ENCODE peak calls at places on chromosome 1, in nine cellular contexts. One of them, this sample, is unnamed. For H3K4me1 and H3K9me3, the result is how much of the 10 kb centered on the place peaks cover.

GRCh38 chr1:222301653-222302052 is 246.3 kb downstream of the HHIPL2 start:
- DNase-seq in cardiac muscle cell: no peak
- DNase-seq in A673: no peak
- DNase-seq in spleen: no peak
- DNase-seq in HCT116: no peak
- DNase-seq in fibroblast of lung: no peak
- DNase-seq in ovary: no peak
- DNase-seq in right lobe of liver: no peak
- DNase-seq in colonic mucosa: no peak
- DNase-seq in this sample: no peak

GRCh38 chr1:36365310-36365895 is 20.3 kb downstream of the STK40 start:
- DNase-seq in cardiac muscle cell: no peak
- DNase-seq in HCT116: no peak
- DNase-seq in colonic mucosa: no peak
- DNase-seq in fibroblast of lung: peak
- DNase-seq in spleen: no peak
- DNase-seq in right lobe of liver: peak
- DNase-seq in A673: peak
- DNase-seq in ovary: peak
- DNase-seq in this sample: no peak

GRCh38 chr1:163703794-163704193 is 382.0 kb downstream of the NUF2 start:
- DNase-seq in HCT116: no peak
- DNase-seq in cardiac muscle cell: no peak
- DNase-seq in colonic mucosa: no peak
- DNase-seq in spleen: no peak
- DNase-seq in ovary: no peak
- DNase-seq in fibroblast of lung: no peak
- DNase-seq in right lobe of liver: no peak
- DNase-seq in A673: no peak
- DNase-seq in this sample: no peak

GRCh38 chr1:42937836-42938595 is 20.7 kb downstream of the SLC2A1 start:
- DNase-seq in right lobe of liver: no peak
- DNase-seq in cardiac muscle cell: no peak
- DNase-seq in ovary: no peak
- DNase-seq in colonic mucosa: peak
- DNase-seq in spleen: peak
- DNase-seq in A673: no peak
- DNase-seq in HCT116: no peak
- DNase-seq in fibroblast of lung: no peak
- DNase-seq in this sample: no peak

GRCh38 chr1:118951270-118951936 is 36.7 kb downstream of the TBX15 start:
- DNase-seq in spleen: no peak
- DNase-seq in cardiac muscle cell: no peak
- DNase-seq in ovary: no peak
- DNase-seq in right lobe of liver: no peak
- DNase-seq in fibroblast of lung: no peak
- DNase-seq in HCT116: no peak
- DNase-seq in A673: no peak
- DNase-seq in colonic mucosa: no peak
- DNase-seq in this sample: no peak

GRCh38 chr1:17858027-17858426 is 102.9 kb downstream of the ACTL8 start:
- DNase-seq in ovary: no peak
- DNase-seq in A673: no peak
- DNase-seq in HCT116: no peak
- DNase-seq in fibroblast of lung: peak
- DNase-seq in colonic mucosa: no peak
- DNase-seq in cardiac muscle cell: peak
- DNase-seq in right lobe of liver: no peak
- DNase-seq in spleen: no peak
- DNase-seq in this sample: no peak

GRCh38 chr1:108140177-108140576 is 60.0 kb downstream of the SLC25A24 start:
- DNase-seq in right lobe of liver: no peak
- DNase-seq in ovary: no peak
- DNase-seq in colonic mucosa: no peak
- DNase-seq in A673: no peak
- DNase-seq in cardiac muscle cell: no peak
- DNase-seq in spleen: no peak
- DNase-seq in HCT116: no peak
- DNase-seq in fibroblast of lung: no peak
- DNase-seq in this sample: no peak

GRCh38 chr1:27381976-27382762 is 964 bp downstream of the CD164L2 start:
- DNase-seq in A673: no peak
- DNase-seq in colonic mucosa: no peak
- DNase-seq in ovary: no peak
- DNase-seq in cardiac muscle cell: no peak
- DNase-seq in right lobe of liver: no peak
- DNase-seq in spleen: no peak
- DNase-seq in HCT116: no peak
- DNase-seq in fibroblast of lung: no peak
- DNase-seq in this sample: no peak

GRCh38 chr1:183958958-183959357 is 78.6 kb downstream of the COLGALT2 start:
- DNase-seq in cardiac muscle cell: no peak
- DNase-seq in spleen: no peak
- DNase-seq in fibroblast of lung: no peak
- DNase-seq in HCT116: no peak
- DNase-seq in right lobe of liver: no peak
- DNase-seq in A673: no peak
- DNase-seq in colonic mucosa: no peak
- DNase-seq in ovary: no peak
- DNase-seq in this sample: no peak

GRCh38 chr1:183961132-183961531 is 76.4 kb downstream of the COLGALT2 start:
- DNase-seq in right lobe of liver: no peak
- DNase-seq in colonic mucosa: no peak
- DNase-seq in cardiac muscle cell: no peak
- DNase-seq in spleen: no peak
- DNase-seq in ovary: no peak
- DNase-seq in fibroblast of lung: no peak
- DNase-seq in A673: no peak
- DNase-seq in HCT116: no peak
- DNase-seq in this sample: no peak

GRCh38 chr1:183956559-183957188 is 80.9 kb downstream of the COLGALT2 start:
- DNase-seq in spleen: no peak
- DNase-seq in right lobe of liver: no peak
- DNase-seq in A673: peak
- DNase-seq in colonic mucosa: no peak
- DNase-seq in fibroblast of lung: peak
- DNase-seq in ovary: no peak
- DNase-seq in cardiac muscle cell: no peak
- DNase-seq in HCT116: peak
- DNase-seq in this sample: no peak

GRCh38 chr1:183954496-183954895 is 83.0 kb downstream of the COLGALT2 start:
- DNase-seq in colonic mucosa: no peak
- DNase-seq in right lobe of liver: no peak
- DNase-seq in HCT116: no peak
- DNase-seq in ovary: no peak
- DNase-seq in fibroblast of lung: no peak
- DNase-seq in A673: no peak
- DNase-seq in cardiac muscle cell: no peak
- DNase-seq in spleen: no peak
- DNase-seq in this sample: no peak

DNA sequence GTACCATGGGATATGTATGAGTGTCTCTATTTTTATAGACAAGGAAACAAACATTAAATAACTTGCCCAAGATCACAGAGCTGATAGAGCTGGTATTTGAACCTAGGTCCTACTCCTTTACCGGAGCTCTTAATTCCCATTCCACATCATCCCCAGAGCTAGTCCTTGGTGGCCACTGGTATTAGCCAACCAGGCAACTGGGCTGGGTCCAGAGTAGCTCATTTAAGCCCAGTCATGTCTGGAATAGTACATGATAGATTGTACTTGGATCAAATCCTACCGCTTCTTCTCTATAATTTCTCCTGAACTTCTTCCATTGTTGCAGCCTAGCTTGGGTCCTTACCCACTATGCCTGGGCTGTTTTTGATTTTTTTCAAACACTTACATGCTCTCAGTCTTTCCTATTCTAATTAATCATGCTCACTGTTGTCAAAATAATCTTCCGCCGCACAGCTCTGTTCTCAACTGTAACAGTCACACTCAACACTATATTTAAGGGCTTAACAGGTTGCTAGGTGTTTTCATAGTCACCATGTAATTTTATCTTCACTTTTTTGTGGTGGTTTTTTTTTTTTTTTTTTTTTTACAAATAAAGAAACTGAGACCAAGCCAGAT is 80.2 kb downstream of the COLGALT2 start:
- DNase-seq in colonic mucosa: no peak
- DNase-seq in ovary: no peak
- DNase-seq in right lobe of liver: no peak
- DNase-seq in fibroblast of lung: no peak
- DNase-seq in A673: no peak
- DNase-seq in HCT116: no peak
- DNase-seq in spleen: no peak
- DNase-seq in cardiac muscle cell: no peak
- DNase-seq in this sample: no peak
- H3K4me3 ChIP-seq in colonic mucosa: no peak
- H3K4me3 ChIP-seq in ovary: no peak
- H3K4me3 ChIP-seq in right lobe of liver: no peak
- H3K4me3 ChIP-seq in fibroblast of lung: no peak
- H3K4me3 ChIP-seq in A673: no peak
- H3K4me3 ChIP-seq in HCT116: no peak
- H3K4me3 ChIP-seq in spleen: no peak
- H3K4me3 ChIP-seq in cardiac muscle cell: no peak
- H3K4me3 ChIP-seq in this sample: no peak

DNA sequence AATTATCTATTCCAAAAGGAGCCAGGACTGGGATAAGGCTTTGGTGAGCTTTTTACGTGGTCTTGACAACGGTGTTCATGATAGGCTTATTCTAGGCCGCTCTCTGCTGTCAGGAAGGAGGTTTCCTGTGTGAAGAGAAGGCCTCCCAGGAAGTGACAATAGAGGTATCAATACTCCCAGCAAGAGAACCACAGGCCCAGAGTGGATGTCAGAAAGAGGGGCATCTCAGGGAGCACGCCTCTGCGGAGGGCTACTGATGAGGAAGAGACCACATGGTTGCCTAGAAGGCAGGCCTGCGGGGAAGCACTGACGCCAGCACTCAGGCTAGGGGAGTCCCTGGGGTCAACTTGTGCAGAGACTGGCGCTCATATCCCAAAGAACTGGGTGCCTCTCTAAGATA is 60.4 kb downstream of the ITPKB start:
- DNase-seq in cardiac muscle cell: no peak
- DNase-seq in right lobe of liver: no peak
- DNase-seq in fibroblast of lung: no peak
- DNase-seq in colonic mucosa: no peak
- DNase-seq in A673: no peak
- DNase-seq in HCT116: no peak
- DNase-seq in spleen: peak
- DNase-seq in ovary: no peak
- DNase-seq in this sample: peak
- H3K4me1 ChIP-seq in cardiac muscle cell: under half
- H3K4me1 ChIP-seq in right lobe of liver: under half
- H3K4me1 ChIP-seq in fibroblast of lung: under half
- H3K4me1 ChIP-seq in colonic mucosa: under half
- H3K4me1 ChIP-seq in A673: under half
- H3K4me1 ChIP-seq in HCT116: under half
- H3K4me1 ChIP-seq in spleen: under half
- H3K4me1 ChIP-seq in ovary: under half
- H3K4me1 ChIP-seq in this sample: under half

GRCh38 chr1:116537898-116538297 is 32.9 kb downstream of the CD58 start:
- DNase-seq in spleen: no peak
- DNase-seq in A673: no peak
- DNase-seq in right lobe of liver: no peak
- DNase-seq in fibroblast of lung: no peak
- DNase-seq in colonic mucosa: no peak
- DNase-seq in ovary: no peak
- DNase-seq in cardiac muscle cell: no peak
- DNase-seq in HCT116: no peak
- DNase-seq in this sample: no peak

GRCh38 chr1:116537439-116537838 is 33.4 kb downstream of the CD58 start:
- DNase-seq in ovary: no peak
- DNase-seq in colonic mucosa: no peak
- DNase-seq in right lobe of liver: no peak
- DNase-seq in fibroblast of lung: peak
- DNase-seq in A673: peak
- DNase-seq in cardiac muscle cell: no peak
- DNase-seq in spleen: no peak
- DNase-seq in HCT116: peak
- DNase-seq in this sample: no peak

GRCh38 chr1:116534014-116534739 is 36.6 kb downstream of the CD58 start:
- DNase-seq in fibroblast of lung: no peak
- DNase-seq in cardiac muscle cell: no peak
- DNase-seq in A673: no peak
- DNase-seq in spleen: no peak
- DNase-seq in colonic mucosa: no peak
- DNase-seq in HCT116: no peak
- DNase-seq in right lobe of liver: no peak
- DNase-seq in ovary: no peak
- DNase-seq in this sample: no peak

GRCh38 chr1:116540088-116540487 is 30.7 kb downstream of the CD58 start:
- DNase-seq in HCT116: no peak
- DNase-seq in cardiac muscle cell: no peak
- DNase-seq in ovary: no peak
- DNase-seq in A673: no peak
- DNase-seq in fibroblast of lung: no peak
- DNase-seq in colonic mucosa: no peak
- DNase-seq in right lobe of liver: no peak
- DNase-seq in spleen: no peak
- DNase-seq in this sample: no peak

GRCh38 chr1:116538527-116538926 is 32.3 kb downstream of the CD58 start:
- DNase-seq in colonic mucosa: no peak
- DNase-seq in cardiac muscle cell: no peak
- DNase-seq in spleen: no peak
- DNase-seq in fibroblast of lung: peak
- DNase-seq in right lobe of liver: no peak
- DNase-seq in A673: no peak
- DNase-seq in ovary: no peak
- DNase-seq in HCT116: peak
- DNase-seq in this sample: no peak
- H3K9me3 ChIP-seq in colonic mucosa: under half
- H3K9me3 ChIP-seq in cardiac muscle cell: under half
- H3K9me3 ChIP-seq in spleen: under half
- H3K9me3 ChIP-seq in fibroblast of lung: under half
- H3K9me3 ChIP-seq in right lobe of liver: under half
- H3K9me3 ChIP-seq in A673: under half
- H3K9me3 ChIP-seq in ovary: under half
- H3K9me3 ChIP-seq in HCT116: under half
- H3K9me3 ChIP-seq in this sample: under half

GRCh38 chr1:48026701-48027532 is 29.7 kb upstream of the TRABD2B start:
- DNase-seq in cardiac muscle cell: no peak
- DNase-seq in HCT116: no peak
- DNase-seq in colonic mucosa: no peak
- DNase-seq in A673: no peak
- DNase-seq in fibroblast of lung: no peak
- DNase-seq in ovary: no peak
- DNase-seq in right lobe of liver: no peak
- DNase-seq in spleen: no peak
- DNase-seq in this sample: no peak

GRCh38 chr1:48027533-48027835 is 30.3 kb upstream of the TRABD2B start:
- DNase-seq in fibroblast of lung: no peak
- DNase-seq in cardiac muscle cell: no peak
- DNase-seq in colonic mucosa: no peak
- DNase-seq in right lobe of liver: no peak
- DNase-seq in A673: no peak
- DNase-seq in spleen: no peak
- DNase-seq in ovary: no peak
- DNase-seq in HCT116: no peak
- DNase-seq in this sample: no peak

GRCh38 chr1:48026275-48026674 is 29.1 kb upstream of the TRABD2B start:
- DNase-seq in ovary: no peak
- DNase-seq in A673: no peak
- DNase-seq in spleen: no peak
- DNase-seq in fibroblast of lung: peak
- DNase-seq in right lobe of liver: no peak
- DNase-seq in cardiac muscle cell: no peak
- DNase-seq in HCT116: no peak
- DNase-seq in colonic mucosa: no peak
- DNase-seq in this sample: no peak

GRCh38 chr1:48030211-48030610 is 33.0 kb upstream of the TRABD2B start:
- DNase-seq in fibroblast of lung: no peak
- DNase-seq in HCT116: no peak
- DNase-seq in spleen: no peak
- DNase-seq in cardiac muscle cell: no peak
- DNase-seq in right lobe of liver: no peak
- DNase-seq in ovary: no peak
- DNase-seq in colonic mucosa: no peak
- DNase-seq in A673: no peak
- DNase-seq in this sample: no peak

DNA sequence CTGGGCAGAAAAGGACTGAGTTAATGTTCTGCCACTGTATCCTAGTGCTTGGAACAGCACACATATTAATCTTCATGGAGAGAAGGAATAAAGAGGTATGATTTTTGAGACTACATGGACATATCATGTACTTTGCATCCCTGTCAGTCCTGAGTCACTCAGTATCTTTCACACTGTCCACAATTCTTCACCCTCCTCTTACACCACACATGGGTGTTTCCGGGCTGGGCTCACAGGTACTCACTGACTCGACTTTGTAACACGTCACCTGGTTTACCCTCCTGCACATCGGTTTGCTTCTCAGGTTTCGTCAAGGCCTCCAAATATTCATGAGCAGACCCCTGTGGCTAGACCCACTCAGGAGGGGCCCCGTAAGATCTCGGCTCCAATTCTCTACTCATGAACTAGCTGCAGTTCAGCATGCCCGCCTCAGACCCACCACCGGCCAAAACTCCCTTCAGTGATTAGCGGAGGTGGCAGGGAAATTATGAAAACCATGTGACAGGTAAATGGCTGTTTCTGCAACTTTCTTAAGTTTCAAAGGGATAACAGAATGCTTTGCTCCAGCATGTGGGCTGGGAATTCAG is 31.1 kb upstream of the TRABD2B start:
- DNase-seq in A673: no peak
- DNase-seq in cardiac muscle cell: no peak
- DNase-seq in right lobe of liver: no peak
- DNase-seq in spleen: no peak
- DNase-seq in HCT116: no peak
- DNase-seq in fibroblast of lung: no peak
- DNase-seq in colonic mucosa: no peak
- DNase-seq in ovary: no peak
- DNase-seq in this sample: no peak
- H3K4me3 ChIP-seq in A673: no peak
- H3K4me3 ChIP-seq in cardiac muscle cell: no peak
- H3K4me3 ChIP-seq in right lobe of liver: no peak
- H3K4me3 ChIP-seq in spleen: no peak
- H3K4me3 ChIP-seq in HCT116: no peak
- H3K4me3 ChIP-seq in fibroblast of lung: no peak
- H3K4me3 ChIP-seq in colonic mucosa: no peak
- H3K4me3 ChIP-seq in ovary: no peak
- H3K4me3 ChIP-seq in this sample: no peak